ENCODE peak calls at places on chromosome 10, in four cellular contexts. A, V, F and K are unnamed samples.

GRCh38 chr10:100827819-100828743 is 82.7 kb downstream of the PAX2 start:
- DNase-seq in F (peak; percentile 46), V (no peak), A (no peak), K (peak; percentile 75)

GRCh38 chr10:129586897-129587443 is 119.9 kb downstream of the MGMT start:
- DNase-seq in F (peak; percentile 10), A (no peak), V (no peak), K (peak; percentile 13)

GRCh38 chr10:7303067-7303629 is 107.7 kb downstream of the SFMBT2 start:
- DNase-seq in V (no peak), F (no peak), A (no peak), K (no peak)

GRCh38 chr10:29922904-29923303 is 136.5 kb downstream of the JCAD start:
- DNase-seq in V (no peak), A (no peak), F (no peak), K (no peak)

GRCh38 chr10:51937313-51937712 is 237.9 kb upstream of the CSTF2T start:
- DNase-seq in V (no peak), F (no peak), A (no peak), K (no peak)

GRCh38 chr10:96406091-96406490 is 47.3 kb upstream of the OPALIN start:
- DNase-seq in A (no peak), V (no peak), F (no peak), K (no peak)

GRCh38 chr10:121558246-121558645 is 40.0 kb downstream of the FGFR2 start:
- DNase-seq in A (no peak), V (no peak), F (no peak), K (no peak)

GRCh38 chr10:129888784-129889616 is 75.1 kb downstream of the EBF3 start:
- DNase-seq in A (no peak), F (peak; percentile 49), V (peak; percentile 65), K (peak; percentile 42)

GRCh38 chr10:85532821-85533220 is 833.8 kb downstream of the GRID1 start:
- DNase-seq in F (no peak), V (no peak), A (no peak), K (no peak)

GRCh38 chr10:108775911-108776475 is 1147.3 kb downstream of the XPNPEP1 start:
- DNase-seq in V (no peak), A (no peak), F (no peak), K (no peak)

GRCh38 chr10:43692051-43692825 is 43.6 kb upstream of the ZNF32 start:
- DNase-seq in A (no peak), V (no peak), F (no peak), K (no peak)

GRCh38 chr10:62062752-62063512 is 161.4 kb downstream of the ARID5B start:
- DNase-seq in F (no peak), A (no peak), V (no peak), K (no peak)

GRCh38 chr10:116880716-116881440 is 31.6 kb downstream of the ENO4 start:
- DNase-seq in F (no peak), V (no peak), A (no peak), K (no peak)

GRCh38 chr10:6108631-6109443 is 20.0 kb downstream of the RBM17 start:
- DNase-seq in V (peak; percentile 49), F (peak; percentile 61), A (peak; percentile 42), K (peak; percentile 65)

DNA sequence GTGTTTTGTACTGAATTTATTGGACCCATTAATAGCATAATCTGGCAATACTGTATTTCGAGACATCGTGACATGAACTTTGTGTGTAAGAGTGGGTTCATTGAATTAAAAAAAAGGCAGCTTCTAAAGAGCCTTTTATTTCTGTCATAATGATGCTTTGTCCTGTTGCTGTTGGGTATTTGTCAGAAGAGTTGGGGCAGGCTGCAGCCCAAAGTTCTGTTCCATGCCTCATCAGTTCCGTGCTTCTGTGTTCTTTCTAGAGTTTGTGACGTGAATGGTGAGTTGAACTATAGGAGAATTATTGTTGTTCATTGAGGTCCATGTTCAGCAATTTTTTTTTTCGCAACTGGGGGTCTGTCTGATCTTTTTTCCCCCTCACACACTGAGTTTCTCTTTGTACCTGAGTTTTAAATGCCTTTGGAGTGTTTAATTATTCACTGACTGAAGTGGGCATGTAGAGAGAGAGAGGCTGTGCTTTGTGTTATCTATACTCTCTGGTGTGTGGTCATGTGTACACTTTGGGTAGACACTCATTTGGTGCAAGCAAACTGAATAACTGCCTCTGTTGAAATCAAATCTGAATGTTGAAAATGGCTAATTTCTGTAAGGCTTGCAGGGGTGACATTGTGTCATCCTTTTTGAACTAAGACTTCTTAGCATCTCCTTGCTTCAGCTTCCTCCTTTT is 69.8 kb downstream of the ADD3 start:
- DNase-seq in V (no peak), F (no peak), A (peak; percentile 81), K (no peak)
- H3K27ac ChIP-seq in V (no peak overlapping the region), F (peak overlapping the region; percentile 82), A (peak overlapping the region; percentile 55), K (peak overlapping the region; percentile 25)

DNA sequence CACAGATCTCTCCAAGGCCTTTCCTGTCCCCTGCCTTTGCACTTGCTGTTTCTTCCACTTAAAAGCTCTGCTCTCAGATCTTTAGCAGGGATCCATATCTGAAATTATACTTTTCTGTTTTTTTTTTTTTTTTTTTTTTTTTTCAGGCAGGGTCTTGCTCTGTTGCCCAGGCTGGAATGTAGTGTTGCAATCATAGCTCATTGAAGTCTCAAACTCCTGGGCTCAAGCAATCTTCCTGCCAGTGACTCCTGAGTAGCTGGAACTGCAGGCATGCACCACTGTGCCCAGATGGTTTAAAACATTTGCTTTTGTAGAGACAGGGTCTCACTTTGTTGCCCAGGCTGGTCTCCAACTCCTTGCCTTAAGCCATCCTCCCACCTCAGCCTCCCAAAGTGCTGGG is 5.0 kb upstream of the TSPAN15 start:
- DNase-seq in V (no peak), A (no peak), F (no peak), K (no peak)
- H3K4me1 ChIP-seq in V (no peaks in the 10 kb centered on the region), A (peaks cover 62% of the 10 kb centered on the region), F (peaks cover 15% of the 10 kb centered on the region), K (peaks cover 65% of the 10 kb centered on the region)

DNA sequence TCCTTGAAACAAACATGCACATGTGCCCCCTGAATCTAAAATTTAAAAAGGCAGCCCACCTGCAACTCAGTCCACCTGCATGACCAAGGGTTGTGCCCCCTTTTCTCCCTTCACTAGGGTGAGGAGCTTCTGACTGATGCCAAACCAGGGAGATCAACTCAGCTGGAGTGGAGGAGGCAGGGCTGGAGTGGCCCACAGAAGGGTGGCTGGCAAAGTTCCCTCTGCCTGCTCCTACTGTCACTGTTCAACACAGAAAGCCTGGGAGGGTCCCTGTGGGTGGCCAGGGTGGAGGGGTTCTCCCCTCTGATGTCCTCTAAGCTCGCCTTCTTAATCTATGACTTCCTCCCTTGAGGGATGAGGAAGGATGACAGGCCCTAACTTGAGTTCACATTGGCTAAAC is 55.7 kb upstream of the ANTXRL start:
- DNase-seq in A (no peak), F (no peak), V (no peak), K (no peak)
- TF ChIP-seq PHF8 in A (no peak), F (no peak), V (no peak), K (no peak)

GRCh38 chr10:31017534-31018361 is 13.9 kb downstream of the ZNF438 start:
- DNase-seq in V (no peak), A (no peak), F (no peak), K (no peak)
- H3K27ac ChIP-seq in V (no peak overlapping the region), A (peak overlapping the region; percentile 65), F (no peak overlapping the region), K (no peak overlapping the region)

GRCh38 chr10:69860290-69860689 is 58.6 kb downstream of the COL13A1 start:
- DNase-seq in F (no peak), A (no peak), V (no peak), K (no peak)

GRCh38 chr10:69861251-69862240 is 59.8 kb downstream of the COL13A1 start:
- DNase-seq in V (no peak), F (no peak), A (peak; percentile 34), K (peak; percentile 59)

GRCh38 chr10:69856601-69857166 is 55.0 kb downstream of the COL13A1 start:
- DNase-seq in A (no peak), F (peak; percentile 37), V (no peak), K (no peak)

GRCh38 chr10:69855346-69856163 is 53.8 kb downstream of the COL13A1 start:
- DNase-seq in F (no peak), A (peak; percentile 46), V (no peak), K (no peak)

DNA sequence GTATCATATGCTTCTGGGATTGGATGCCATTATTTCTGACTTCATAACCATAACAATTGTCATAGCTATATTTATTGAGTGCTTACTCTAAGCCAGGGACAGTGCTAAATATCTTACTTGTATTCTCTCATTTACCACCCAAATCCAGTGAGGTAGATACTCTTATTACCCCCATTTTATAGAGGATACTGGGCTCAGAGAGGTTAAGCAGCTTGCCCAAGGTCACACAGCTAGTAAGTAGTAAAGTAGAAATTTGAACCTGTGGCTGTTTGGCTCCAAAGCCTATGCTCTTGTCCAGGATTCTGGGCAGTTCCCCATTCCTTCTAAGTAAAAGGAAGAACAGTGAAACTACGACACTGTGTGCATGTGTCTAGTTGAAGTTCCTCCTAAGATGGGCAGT is 56.5 kb downstream of the COL13A1 start:
- DNase-seq in A (no peak), V (no peak), F (no peak), K (no peak)
- H3K4me1 ChIP-seq in A (peaks cover 12% of the 10 kb centered on the region), V (peaks cover 3% of the 10 kb centered on the region), F (peaks cover 7% of the 10 kb centered on the region), K (peaks cover 17% of the 10 kb centered on the region)

GRCh38 chr10:970311-971149 is 17.7 kb upstream of the GTPBP4 start:
- DNase-seq in A (peak; percentile 93), V (no peak), F (no peak), K (no peak)
- TF ChIP-seq PHF8 in A (no peak), V (no peak), F (no peak), K (no peak)